ENCODE peak calls at places on chromosomes 12 and 14, in ten cellular contexts. B is NCI-H1092; X is CD4-positive, alpha-beta T cell; P is NCI-H1105; H is activated T-cell treated with anti-CD3 and anti-CD28 coated beads for 1 hour; T is Kasumi-1; Y is kidney tubule cell; U is Right ventricle myocardium superior; I is ecto neural progenitor cell; R is stimulated activated CD4-positive, alpha-beta T cell treated with anti-CD3 and anti-CD28 coated beads, Interleukin-2, amount 100 ng/mL, for 24 hours. W is an unnamed sample.

GRCh38 chr12:94099191-94099983 is 49.0 kb upstream of the PLXNC1 start:
- DNase-seq in B (no peak), X (no peak), P (peak; percentile 4), H (no peak), T (no peak), Y (no peak), U (no peak), I (no peak), R (no peak), W (no peak)

GRCh38 chr14:36605506-36605857 is 23.1 kb upstream of the NKX2-8 start:
- DNase-seq in B (no peak), X (no peak), P (no peak), H (no peak), T (peak; percentile 60), Y (peak; percentile 29), U (no peak), I (no peak), R (no peak), W (no peak)

GRCh38 chr14:104939666-104940410 is 15.2 kb downstream of the PLD4 start:
- DNase-seq in B (no peak), X (no peak), P (no peak), H (no peak), T (no peak), Y (no peak), U (peak; percentile 30), I (no peak), R (no peak), W (no peak)

GRCh38 chr14:60249321-60250251 is 565 bp downstream of the PPM1A start:
- DNase-seq in B (peak; percentile 76), X (peak; percentile 46), P (peak; percentile 59), H (peak; percentile 45), T (peak; percentile 35), Y (peak; percentile 74), U (peak; percentile 84), I (peak; percentile 89), R (peak; percentile 70), W (peak; percentile 56)

GRCh38 chr12:28349196-28349595 is 158.9 kb downstream of the CCDC91 start:
- DNase-seq in B (no peak), X (no peak), P (no peak), H (no peak), T (no peak), Y (no peak), U (no peak), I (no peak), R (no peak), W (no peak)

GRCh38 chr14:51852541-51852940 is 7.9 kb upstream of the GNG2 start:
- DNase-seq in B (no peak), X (no peak), P (no peak), H (no peak), T (no peak), Y (no peak), U (no peak), I (no peak), R (no peak), W (no peak)

GRCh38 chr12:112822056-112822455 is 30.5 kb downstream of the RPH3A start:
- DNase-seq in B (peak; percentile 79), X (no peak), P (peak; percentile 32), H (no peak), T (no peak), Y (no peak), U (no peak), I (no peak), R (no peak), W (no peak)

GRCh38 chr12:18430425-18431048 is 169.2 kb downstream of the PIK3C2G start:
- DNase-seq in B (no peak), X (no peak), P (no peak), H (no peak), T (peak; percentile 72), Y (peak; percentile 68), U (no peak), I (peak; percentile 71), R (no peak), W (peak; percentile 28)

GRCh38 chr12:77720258-77720657 is 110.4 kb upstream of the NAV3 start:
- DNase-seq in B (no peak), X (no peak), P (no peak), H (no peak), T (peak; percentile 7), Y (no peak), U (no peak), I (no peak), R (no peak), W (no peak)

GRCh38 chr14:29724991-29725390 is 202.7 kb downstream of the PRKD1 start:
- DNase-seq in B (peak; percentile 24), X (no peak), P (no peak), H (no peak), T (no peak), Y (peak; percentile 35), U (no peak), I (no peak), R (no peak), W (no peak)

GRCh38 chr14:104321151-104322130 is 183.1 kb downstream of the KIF26A start:
- DNase-seq in B (no peak), X (no peak), P (no peak), H (no peak), T (no peak), Y (no peak), U (peak; percentile 40), I (no peak), R (no peak), W (no peak)

GRCh38 chr14:33576014-33576413 is 374.9 kb downstream of the EGLN3 start:
- DNase-seq in B (no peak), X (no peak), P (no peak), H (no peak), T (no peak), Y (no peak), U (no peak), I (no peak), R (no peak), W (no peak)

GRCh38 chr12:91968772-91969171 is 176.9 kb downstream of the BTG1 start:
- DNase-seq in B (no peak), X (no peak), P (no peak), H (no peak), T (no peak), Y (no peak), U (no peak), I (no peak), R (no peak), W (no peak)

GRCh38 chr12:6426882-6427671 is 17.7 kb upstream of the CD27 start:
- DNase-seq in B (no peak), X (peak; percentile 74), P (no peak), H (peak; percentile 70), T (no peak), Y (peak; percentile 82), U (no peak), I (no peak), R (peak; percentile 93), W (no peak)

GRCh38 chr14:67934851-67935250 is 115.3 kb downstream of the RAD51B start:
- DNase-seq in B (no peak), X (no peak), P (no peak), H (no peak), T (no peak), Y (no peak), U (no peak), I (no peak), R (no peak), W (no peak)

GRCh38 chr12:119505001-119505400 is 88.6 kb upstream of the TMEM233 start:
- DNase-seq in B (no peak), X (no peak), P (no peak), H (no peak), T (no peak), Y (peak; percentile 87), U (no peak), I (no peak), R (no peak), W (no peak)

GRCh38 chr14:106459971-106460730 is 933.8 kb downstream of the TMEM121 start:
- DNase-seq in B (no peak), X (peak; percentile 55), P (no peak), H (peak; percentile 69), T (peak; percentile 43), Y (no peak), U (peak; percentile 37), I (no peak), R (peak; percentile 79), W (no peak)

GRCh38 chr12:50676761-50677160 is 87.1 kb upstream of the ATF1 start:
- DNase-seq in B (no peak), X (no peak), P (no peak), H (no peak), T (no peak), Y (no peak), U (no peak), I (no peak), R (no peak), W (no peak)

GRCh38 chr12:6461401-6462233 is 8.9 kb downstream of the VAMP1 start:
- DNase-seq in B (no peak), X (peak; percentile 70), P (no peak), H (peak; percentile 58), T (peak; percentile 89), Y (no peak), U (peak; percentile 64), I (no peak), R (peak; percentile 80), W (peak; percentile 21)

W was measured in nucleus accumbens.